ENCODE peak calls at places on chromosomes 13 and 19, in seven cellular contexts. D is natural killer cell; M is A549; V is BE2C; I is GM12865; K is NB4; F is CD8-positive, alpha-beta T cell. T is an unnamed sample.

GRCh38 chr19:43611788-43612187 is at the start of gene SRRM5:
- DNase-seq in I (no peak), K (no peak), V (no peak), M (no peak), F (no peak), D (no peak), T (no peak)

GRCh38 chr13:78410164-78410563 is 193.2 kb downstream of the POU4F1 start:
- DNase-seq in I (no peak), V (no peak), K (no peak), M (no peak), D (no peak), F (no peak), T (no peak)

GRCh38 chr19:14361824-14362223 is 19.4 kb upstream of the ADGRE5 start:
- DNase-seq in F (peak; percentile 47), I (peak; percentile 76), M (peak; percentile 57), D (no peak), V (no peak), K (peak; percentile 85), T (no peak)

GRCh38 chr19:41604831-41605230 is 22.0 kb downstream of the CEACAM4 start:
- DNase-seq in F (no peak), I (no peak), V (no peak), D (no peak), K (no peak), M (no peak), T (no peak)

GRCh38 chr19:1841209-1841924 is 6.9 kb downstream of the REXO1 start:
- DNase-seq in D (no peak), V (no peak), M (no peak), K (peak; percentile 84), F (no peak), I (no peak), T (no peak)

GRCh38 chr13:112953591-112954487 is 15.2 kb upstream of the MCF2L start:
- DNase-seq in F (no peak), D (no peak), V (no peak), I (no peak), K (no peak), M (no peak), T (no peak)

GRCh38 chr13:98495627-98496238 is 81.2 kb downstream of the STK24 start:
- DNase-seq in V (no peak), F (no peak), K (no peak), I (no peak), D (no peak), M (no peak), T (no peak)

GRCh38 chr13:67001363-67001762 is 228.8 kb downstream of the PCDH9 start:
- DNase-seq in M (no peak), V (no peak), I (no peak), K (no peak), F (no peak), D (no peak), T (no peak)

GRCh38 chr19:51651216-51651846 is 4.7 kb upstream of the SIGLEC14 start:
- DNase-seq in K (peak; percentile 78), F (no peak), M (no peak), D (no peak), V (no peak), I (peak; percentile 56), T (no peak)

GRCh38 chr13:60080871-60081270 is 82.9 kb downstream of the DIAPH3 start:
- DNase-seq in K (no peak), M (no peak), D (no peak), F (no peak), I (no peak), V (no peak), T (no peak)

GRCh38 chr19:53158119-53158656 is 665 bp downstream of the ZNF347 start:
- DNase-seq in I (peak; percentile 43), K (peak; percentile 51), D (peak; percentile 25), F (peak; percentile 27), V (peak; percentile 11), M (no peak), T (peak; percentile 22)

GRCh38 chr13:87123987-87124784 is 547.0 kb upstream of the SLITRK5 start:
- DNase-seq in K (peak; percentile 98), I (no peak), D (no peak), F (no peak), M (peak; percentile 62), V (no peak), T (no peak)

GRCh38 chr13:97119899-97120745 is 102.0 kb upstream of the MBNL2 start:
- DNase-seq in V (no peak), K (no peak), I (no peak), F (no peak), D (no peak), M (no peak), T (no peak)

GRCh38 chr13:107185889-107186288 is 618.0 kb upstream of the ARGLU1 start:
- DNase-seq in M (no peak), D (no peak), V (no peak), I (no peak), K (no peak), F (no peak), T (no peak)

GRCh38 chr13:109842521-109842920 is 56.1 kb upstream of the IRS2 start:
- DNase-seq in K (no peak), F (no peak), D (no peak), M (no peak), I (no peak), V (no peak), T (no peak)
- TF ChIP-seq CTCF in K (no peak), F (no peak), D (no peak), M (no peak), I (no peak), V (no peak), T (no peak)

DNA sequence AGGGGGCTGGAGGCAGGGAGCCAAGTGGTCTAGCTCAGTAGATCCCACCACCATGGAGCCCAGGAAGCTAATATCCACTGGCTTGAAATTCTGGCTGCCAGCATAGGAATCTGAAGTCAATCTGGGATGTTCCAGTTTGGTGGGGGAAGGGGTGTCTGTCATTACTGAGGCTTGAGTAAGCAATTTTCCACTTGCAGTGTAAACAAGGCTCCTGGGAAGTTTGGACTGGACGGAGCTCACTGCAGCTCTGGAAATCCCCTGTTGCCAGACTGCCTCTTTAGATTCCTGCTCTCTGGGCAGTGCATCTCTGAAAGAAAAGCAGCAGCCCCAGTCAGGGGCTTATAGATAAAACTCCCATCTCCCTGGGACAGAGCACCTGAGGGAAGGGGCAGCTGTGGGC is 349.2 kb upstream of the KLHL1 start:
- DNase-seq in M (peak; percentile 23), I (no peak), V (no peak), D (no peak), F (no peak), K (no peak), T (no peak)
- TF ChIP-seq CTCF in M (no peak), I (no peak), V (no peak), D (no peak), F (no peak), K (no peak), T (no peak)

DNA sequence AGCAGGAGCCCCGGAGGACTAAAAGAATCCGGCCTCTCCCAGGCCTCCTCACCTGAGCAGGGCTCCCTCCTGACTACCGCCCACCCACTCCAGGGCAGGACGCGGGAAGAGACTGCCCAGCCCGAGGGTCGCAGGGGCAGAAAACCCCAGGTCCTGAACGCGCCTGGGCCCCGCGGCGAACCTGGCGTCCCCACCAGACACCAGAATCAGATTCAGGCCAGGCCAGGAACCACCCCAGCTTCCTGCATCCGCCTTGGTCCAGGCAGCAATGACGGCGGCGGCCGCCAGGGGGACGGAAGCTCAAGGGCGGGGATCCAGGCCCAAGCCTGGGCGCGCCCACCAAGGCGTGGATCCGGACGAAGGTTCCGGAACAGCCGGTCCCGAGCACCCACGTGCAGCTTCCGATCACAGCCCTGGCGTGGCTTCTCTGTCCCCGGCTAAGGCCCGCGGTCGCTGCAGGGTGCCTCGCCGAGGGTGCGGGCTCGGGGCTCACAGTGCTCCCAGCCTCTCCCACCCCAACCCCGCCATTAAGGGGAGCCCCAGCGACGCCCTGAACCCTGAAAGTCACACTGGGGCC is 3.6 kb downstream of the LGALS7 start:
- DNase-seq in I (peak; percentile 89), F (peak; percentile 96), V (peak; percentile 65), K (no peak), D (peak; percentile 88), M (peak; percentile 85), T (peak; percentile 61)
- TF ChIP-seq CTCF in I (peak; percentile 66), F (peak; percentile 65), V (peak; percentile 43), K (no peak), D (peak; percentile 76), M (peak; percentile 61), T (peak; percentile 77)

GRCh38 chr13:51585696-51586095 is 1.4 kb downstream of the WDFY2 start:
- DNase-seq in K (peak; percentile 44), M (no peak), V (no peak), D (no peak), F (no peak), I (peak; percentile 34), T (no peak)

GRCh38 chr13:51585234-51585672 is 991 bp downstream of the WDFY2 start:
- DNase-seq in V (no peak), F (no peak), D (no peak), K (peak; percentile 66), I (peak; percentile 18), M (no peak), T (no peak)

GRCh38 chr13:51584731-51585191 is 499 bp downstream of the WDFY2 start:
- DNase-seq in I (peak; percentile 82), D (peak; percentile 66), V (peak; percentile 69), F (peak; percentile 69), K (peak; percentile 88), M (peak; percentile 66), T (peak; percentile 53)

GRCh38 chr13:51583469-51583874 is 790 bp upstream of the WDFY2 start:
- DNase-seq in M (no peak), D (no peak), F (no peak), I (no peak), V (no peak), K (no peak), T (no peak)

DNA sequence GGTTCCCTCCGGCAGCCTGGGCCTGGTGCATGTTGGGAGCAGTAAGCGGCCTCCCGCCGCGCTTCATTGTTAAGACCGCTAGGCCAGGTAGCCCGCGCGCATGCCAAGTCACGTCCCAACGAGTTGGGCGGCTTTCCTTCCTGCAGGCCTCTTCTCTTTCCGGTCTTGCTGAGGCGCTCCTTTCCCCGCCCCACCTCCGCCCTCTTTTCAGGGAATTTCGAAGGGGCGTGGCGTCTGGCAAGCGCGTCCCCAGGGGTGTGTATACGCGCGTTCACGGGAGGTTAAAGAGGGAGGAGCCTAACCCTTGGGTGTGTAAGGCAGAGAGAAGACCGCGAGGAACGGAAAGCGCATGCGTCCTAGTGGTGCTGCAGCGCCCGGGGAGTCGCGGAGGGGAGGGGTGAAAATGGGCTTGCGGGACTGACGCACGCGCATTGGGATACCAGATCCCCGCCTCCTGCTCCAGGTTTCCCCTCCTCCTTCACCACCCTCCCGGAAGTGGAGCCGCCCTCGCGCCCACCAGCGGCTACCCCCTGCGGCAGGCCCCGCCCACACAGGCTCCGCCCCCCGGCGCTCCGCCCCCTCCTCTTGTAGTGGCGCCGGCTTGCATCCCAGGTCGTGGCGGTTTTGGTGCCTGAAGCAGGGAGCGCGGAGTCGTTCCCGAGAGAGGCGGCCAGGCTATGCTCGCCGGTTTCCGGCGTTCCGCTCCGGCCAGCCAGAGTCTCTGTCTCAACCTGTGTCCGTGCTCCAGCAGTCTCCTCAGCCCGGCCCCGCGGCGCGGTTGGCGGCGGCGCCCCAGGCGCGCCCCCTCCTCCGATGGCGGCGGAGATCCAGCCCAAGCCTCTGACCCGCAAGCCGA is at the start of gene WDFY2:
- DNase-seq in D (peak; percentile 99), I (peak; percentile 100), K (peak; percentile 100), F (peak; percentile 100), M (peak; percentile 99), V (peak; percentile 100), T (peak; percentile 99)
- TF ChIP-seq CTCF in D (no peak), I (no peak), K (no peak), F (no peak), M (no peak), V (no peak), T (no peak)

GRCh38 chr19:15702590-15702930 is 25.3 kb upstream of the OR10H2 start:
- DNase-seq in F (peak; percentile 16), K (peak; percentile 83), D (no peak), M (peak; percentile 44), V (peak; percentile 69), I (peak; percentile 34), T (no peak)
- TF ChIP-seq CTCF in F (no peak), K (peak; percentile 53), D (no peak), M (no peak), V (peak; percentile 6), I (no peak), T (no peak)